ENCODE peak calls at places on chromosomes 13 and 19, in five cellular contexts. One of them, this sample, is unnamed.
A peak's percentile ranks its signal among the peaks of the same experiment; 100 is the strongest.

GRCh38 chr19:9967326-9967725 is 31.0 kb upstream of the OLFM2 start:
- DNase-seq in SK-N-SH: no peak
- DNase-seq in GM23338: no peak
- DNase-seq in hepatocyte: no peak
- DNase-seq in neural progenitor cell: no peak
- DNase-seq in this sample: no peak

GRCh38 chr19:7863157-7863970 is 10.8 kb downstream of the PRR36 start:
- DNase-seq in SK-N-SH: no peak
- DNase-seq in GM23338: peak; percentile 64
- DNase-seq in hepatocyte: no peak
- DNase-seq in neural progenitor cell: peak; percentile 73
- DNase-seq in this sample: no peak

GRCh38 chr13:43573361-43573740 is 213.4 kb downstream of the ENOX1 start:
- DNase-seq in SK-N-SH: no peak
- DNase-seq in GM23338: peak; percentile 31
- DNase-seq in hepatocyte: no peak
- DNase-seq in neural progenitor cell: no peak
- DNase-seq in this sample: no peak

GRCh38 chr19:3450796-3451411 is 29.4 kb downstream of the SMIM24 start:
- DNase-seq in SK-N-SH: no peak
- DNase-seq in GM23338: no peak
- DNase-seq in hepatocyte: peak; percentile 73
- DNase-seq in neural progenitor cell: no peak
- DNase-seq in this sample: peak; percentile 99

GRCh38 chr13:60016229-60016628 is 147.5 kb downstream of the DIAPH3 start:
- DNase-seq in SK-N-SH: no peak
- DNase-seq in GM23338: no peak
- DNase-seq in hepatocyte: no peak
- DNase-seq in neural progenitor cell: no peak
- DNase-seq in this sample: no peak

GRCh38 chr19:14425696-14426138 is 6.6 kb upstream of the DDX39A start:
- DNase-seq in SK-N-SH: no peak
- DNase-seq in GM23338: no peak
- DNase-seq in hepatocyte: no peak
- DNase-seq in neural progenitor cell: no peak
- DNase-seq in this sample: peak; percentile 75

GRCh38 chr13:99800951-99801350 is 170.6 kb downstream of the ZIC5 start:
- DNase-seq in SK-N-SH: no peak
- DNase-seq in GM23338: peak; percentile 60
- DNase-seq in hepatocyte: no peak
- DNase-seq in neural progenitor cell: peak; percentile 50
- DNase-seq in this sample: no peak

GRCh38 chr13:72246396-72246795 is 379.4 kb upstream of the DACH1 start:
- DNase-seq in SK-N-SH: no peak
- DNase-seq in GM23338: no peak
- DNase-seq in hepatocyte: no peak
- DNase-seq in neural progenitor cell: no peak
- DNase-seq in this sample: no peak

GRCh38 chr19:49400034-49400433 is 12.0 kb downstream of the KASH5 start:
- DNase-seq in SK-N-SH: no peak
- DNase-seq in GM23338: no peak
- DNase-seq in hepatocyte: no peak
- DNase-seq in neural progenitor cell: no peak
- DNase-seq in this sample: peak; percentile 48

GRCh38 chr13:44989941-44990340 is 603 bp downstream of the GPALPP1 start:
- DNase-seq in SK-N-SH: peak; percentile 22
- DNase-seq in GM23338: peak; percentile 22
- DNase-seq in hepatocyte: peak; percentile 14
- DNase-seq in neural progenitor cell: no peak
- DNase-seq in this sample: peak; percentile 55

GRCh38 chr13:44313674-44314073 is 60.0 kb upstream of the SERP2 start:
- DNase-seq in SK-N-SH: no peak
- DNase-seq in GM23338: no peak
- DNase-seq in hepatocyte: no peak
- DNase-seq in neural progenitor cell: no peak
- DNase-seq in this sample: peak; percentile 88

GRCh38 chr13:46472384-46472783 is 80.6 kb upstream of the LRCH1 start:
- DNase-seq in SK-N-SH: no peak
- DNase-seq in GM23338: no peak
- DNase-seq in hepatocyte: peak; percentile 30
- DNase-seq in neural progenitor cell: no peak
- DNase-seq in this sample: no peak

GRCh38 chr13:44870456-44870929 is 118.8 kb downstream of the NUFIP1 start:
- DNase-seq in SK-N-SH: no peak
- DNase-seq in GM23338: no peak
- DNase-seq in hepatocyte: no peak
- DNase-seq in neural progenitor cell: no peak
- DNase-seq in this sample: no peak

GRCh38 chr13:111337206-111337605 is 16.8 kb downstream of the TEX29 start:
- DNase-seq in SK-N-SH: no peak
- DNase-seq in GM23338: no peak
- DNase-seq in hepatocyte: peak; percentile 63
- DNase-seq in neural progenitor cell: no peak
- DNase-seq in this sample: peak; percentile 95

GRCh38 chr19:29188289-29188688 is 24.7 kb downstream of the UQCRFS1 start:
- DNase-seq in SK-N-SH: no peak
- DNase-seq in GM23338: no peak
- DNase-seq in hepatocyte: no peak
- DNase-seq in neural progenitor cell: no peak
- DNase-seq in this sample: no peak

GRCh38 chr13:100887729-100888151 is 213.1 kb upstream of the TMTC4 start:
- DNase-seq in SK-N-SH: no peak
- DNase-seq in GM23338: no peak
- DNase-seq in hepatocyte: peak; percentile 7
- DNase-seq in neural progenitor cell: no peak
- DNase-seq in this sample: peak; percentile 93

GRCh38 chr13:41554180-41554579 is 96.8 kb downstream of the RGCC start:
- DNase-seq in SK-N-SH: no peak
- DNase-seq in GM23338: no peak
- DNase-seq in hepatocyte: no peak
- DNase-seq in neural progenitor cell: no peak
- DNase-seq in this sample: no peak

GRCh38 chr13:91347996-91348905 is 764 bp downstream of the MIR17HG start:
- DNase-seq in SK-N-SH: no peak
- DNase-seq in GM23338: no peak
- DNase-seq in hepatocyte: peak; percentile 78
- DNase-seq in neural progenitor cell: peak; percentile 63
- DNase-seq in this sample: peak; percentile 79

GRCh38 chr19:8373867-8374813 is 10.2 kb downstream of the ANGPTL4 start:
- DNase-seq in SK-N-SH: peak; percentile 20
- DNase-seq in GM23338: no peak
- DNase-seq in hepatocyte: no peak
- DNase-seq in neural progenitor cell: no peak
- DNase-seq in this sample: no peak

GRCh38 chr19:47813995-47814328 is 7.8 kb upstream of the CRX start:
- DNase-seq in SK-N-SH: no peak
- DNase-seq in GM23338: no peak
- DNase-seq in hepatocyte: no peak
- DNase-seq in neural progenitor cell: no peak
- DNase-seq in this sample: no peak

GRCh38 chr13:102793583-102794355 is 5.0 kb downstream of the POGLUT2 start:
- DNase-seq in SK-N-SH: no peak
- DNase-seq in GM23338: peak; percentile 64
- DNase-seq in hepatocyte: no peak
- DNase-seq in neural progenitor cell: no peak
- DNase-seq in this sample: no peak

GRCh38 chr19:52991484-52991883 is 22.2 kb upstream of the ERVV-1 start:
- DNase-seq in SK-N-SH: no peak
- DNase-seq in GM23338: no peak
- DNase-seq in hepatocyte: no peak
- DNase-seq in neural progenitor cell: no peak
- DNase-seq in this sample: peak; percentile 86

GRCh38 chr13:107025991-107026390 is 458.1 kb upstream of the ARGLU1 start:
- DNase-seq in SK-N-SH: no peak
- DNase-seq in GM23338: no peak
- DNase-seq in hepatocyte: peak; percentile 49
- DNase-seq in neural progenitor cell: no peak
- DNase-seq in this sample: no peak

GRCh38 chr13:82356667-82357066 is 1525.6 kb downstream of the SLITRK1 start:
- DNase-seq in SK-N-SH: no peak
- DNase-seq in GM23338: peak; percentile 28
- DNase-seq in hepatocyte: no peak
- DNase-seq in neural progenitor cell: peak; percentile 4
- DNase-seq in this sample: peak; percentile 10

GRCh38 chr19:39996218-39996810 is 546 bp upstream of the ZNF546 start:
- DNase-seq in SK-N-SH: peak; percentile 62
- DNase-seq in GM23338: no peak
- DNase-seq in hepatocyte: peak; percentile 31
- DNase-seq in neural progenitor cell: no peak
- DNase-seq in this sample: peak; percentile 74

GRCh38 chr13:31195616-31196015 is 4.2 kb upstream of the B3GLCT start:
- DNase-seq in SK-N-SH: no peak
- DNase-seq in GM23338: no peak
- DNase-seq in hepatocyte: no peak
- DNase-seq in neural progenitor cell: no peak
- DNase-seq in this sample: peak; percentile 37
- TF ChIP-seq EZH2phosphoT487 in SK-N-SH: no peak
- TF ChIP-seq EZH2phosphoT487 in GM23338: no peak
- TF ChIP-seq EZH2phosphoT487 in hepatocyte: no peak
- TF ChIP-seq EZH2phosphoT487 in neural progenitor cell: no peak
- TF ChIP-seq EZH2phosphoT487 in this sample: no peak

GRCh38 chr13:98174321-98174720 is 2.7 kb downstream of the RNF113B start:
- DNase-seq in SK-N-SH: no peak
- DNase-seq in GM23338: no peak
- DNase-seq in hepatocyte: no peak
- DNase-seq in neural progenitor cell: no peak
- DNase-seq in this sample: no peak

GRCh38 chr13:98174995-98175394 is 2.1 kb downstream of the RNF113B start:
- DNase-seq in SK-N-SH: no peak
- DNase-seq in GM23338: no peak
- DNase-seq in hepatocyte: no peak
- DNase-seq in neural progenitor cell: no peak
- DNase-seq in this sample: peak; percentile 21

GRCh38 chr13:98171806-98172569 is 5.1 kb downstream of the RNF113B start:
- DNase-seq in SK-N-SH: peak; percentile 79
- DNase-seq in GM23338: no peak
- DNase-seq in hepatocyte: no peak
- DNase-seq in neural progenitor cell: peak; percentile 19
- DNase-seq in this sample: peak; percentile 78

GRCh38 chr13:98173431-98173921 is 3.6 kb downstream of the RNF113B start:
- DNase-seq in SK-N-SH: no peak
- DNase-seq in GM23338: peak; percentile 71
- DNase-seq in hepatocyte: peak; percentile 23
- DNase-seq in neural progenitor cell: peak; percentile 28
- DNase-seq in this sample: peak; percentile 93

DNA sequence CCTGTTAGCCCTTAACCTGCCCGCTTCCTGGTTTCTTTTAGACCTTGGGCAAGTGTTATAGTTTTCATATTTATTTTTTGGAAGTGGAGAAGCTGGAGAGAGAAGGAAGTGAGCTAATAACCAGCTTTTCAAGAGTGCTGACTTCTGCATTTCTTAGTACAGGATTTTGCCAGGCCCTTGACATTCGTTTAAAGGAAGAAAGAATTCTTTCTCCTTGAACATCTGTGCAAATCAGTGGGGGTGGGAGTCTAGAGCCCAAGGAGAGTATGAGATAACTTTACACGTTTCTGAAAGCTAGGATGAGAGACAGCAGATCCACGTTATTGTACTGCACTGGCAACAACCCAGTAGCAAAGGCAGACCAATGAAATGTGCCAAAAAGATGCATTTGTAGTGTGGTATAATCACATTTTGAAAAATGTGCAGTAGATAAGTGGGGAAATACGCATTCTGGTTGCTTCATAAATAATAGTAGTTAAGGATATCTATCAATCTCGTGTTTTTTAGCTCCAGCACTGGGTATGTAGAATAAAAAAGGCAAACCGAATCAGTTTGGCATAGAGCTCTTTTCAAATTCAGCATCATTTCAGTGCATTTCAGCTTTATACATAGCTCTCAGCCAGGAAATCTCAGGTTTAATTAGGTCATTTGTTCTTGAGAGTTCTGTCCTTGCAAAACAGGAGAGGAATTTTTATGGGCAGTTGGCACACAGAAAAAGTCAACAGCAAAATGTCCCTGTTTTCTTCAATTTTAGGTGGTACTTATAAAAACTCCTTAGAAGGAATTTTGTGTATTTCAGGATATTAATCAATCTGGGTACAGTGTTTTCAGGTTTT is 4.3 kb downstream of the RNF113B start:
- DNase-seq in SK-N-SH: peak; percentile 61
- DNase-seq in GM23338: no peak
- DNase-seq in hepatocyte: peak; percentile 17
- DNase-seq in neural progenitor cell: no peak
- DNase-seq in this sample: peak; percentile 61
- H2AFZ ChIP-seq in SK-N-SH: peak overlapping the region; percentile 41
- H2AFZ ChIP-seq in GM23338: no peak overlapping the region
- H2AFZ ChIP-seq in hepatocyte: no peak overlapping the region
- H2AFZ ChIP-seq in neural progenitor cell: no peak overlapping the region
- H2AFZ ChIP-seq in this sample: peak overlapping the region; percentile 8

DNA sequence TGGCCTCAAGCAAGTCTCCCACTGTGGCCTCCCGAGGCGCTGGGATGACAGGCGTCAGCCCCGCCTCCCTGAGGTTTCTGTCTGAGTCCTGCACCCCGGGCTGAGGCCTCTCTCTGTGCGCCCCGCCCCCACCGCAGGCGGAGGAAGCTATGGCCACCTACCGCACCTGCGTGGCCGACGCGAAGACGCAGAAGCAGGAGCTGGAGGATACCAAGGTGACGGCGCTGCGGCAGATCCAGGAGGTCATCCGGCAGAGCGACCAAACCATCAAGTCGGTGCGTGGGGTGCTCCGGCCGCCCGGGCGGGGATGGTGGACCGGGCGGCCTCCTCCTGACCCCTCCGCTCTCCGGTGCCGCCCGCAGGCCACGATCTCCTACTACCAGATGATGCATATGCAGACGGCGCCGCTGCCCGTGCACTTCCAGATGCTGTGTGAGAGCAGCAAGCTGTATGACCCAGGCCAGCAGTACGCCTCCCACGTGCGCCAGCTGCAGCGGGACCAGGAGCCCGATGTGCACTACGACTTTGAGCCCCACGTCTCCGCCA is 12.7 kb downstream of the ARHGAP45 start:
- DNase-seq in SK-N-SH: peak; percentile 89
- DNase-seq in GM23338: peak; percentile 61
- DNase-seq in hepatocyte: no peak
- DNase-seq in neural progenitor cell: no peak
- DNase-seq in this sample: no peak
- H4K20me1 ChIP-seq in SK-N-SH: no peaks in the 10 kb centered on the region
- H4K20me1 ChIP-seq in GM23338: no peaks in the 10 kb centered on the region
- H4K20me1 ChIP-seq in hepatocyte: no peaks in the 10 kb centered on the region
- H4K20me1 ChIP-seq in neural progenitor cell: peaks cover 23% of the 10 kb centered on the region
- H4K20me1 ChIP-seq in this sample: no peaks in the 10 kb centered on the region

GRCh38 chr13:113977976-113978375 is 4.1 kb upstream of the C13orf46 start:
- DNase-seq in SK-N-SH: no peak
- DNase-seq in GM23338: no peak
- DNase-seq in hepatocyte: no peak
- DNase-seq in neural progenitor cell: no peak
- DNase-seq in this sample: no peak

GRCh38 chr13:113979791-113980471 is 6.1 kb upstream of the C13orf46 start:
- DNase-seq in SK-N-SH: no peak
- DNase-seq in GM23338: no peak
- DNase-seq in hepatocyte: no peak
- DNase-seq in neural progenitor cell: no peak
- DNase-seq in this sample: no peak

GRCh38 chr13:113980489-113981064 is 6.7 kb upstream of the C13orf46 start:
- DNase-seq in SK-N-SH: no peak
- DNase-seq in GM23338: no peak
- DNase-seq in hepatocyte: no peak
- DNase-seq in neural progenitor cell: no peak
- DNase-seq in this sample: no peak

GRCh38 chr13:113976711-113977684 is 3.1 kb upstream of the C13orf46 start:
- DNase-seq in SK-N-SH: no peak
- DNase-seq in GM23338: no peak
- DNase-seq in hepatocyte: no peak
- DNase-seq in neural progenitor cell: no peak
- DNase-seq in this sample: peak; percentile 85

GRCh38 chr13:113978741-113979481 is 5.0 kb upstream of the C13orf46 start:
- DNase-seq in SK-N-SH: no peak
- DNase-seq in GM23338: no peak
- DNase-seq in hepatocyte: no peak
- DNase-seq in neural progenitor cell: no peak
- DNase-seq in this sample: no peak
- TF ChIP-seq EZH2phosphoT487 in SK-N-SH: no peak
- TF ChIP-seq EZH2phosphoT487 in GM23338: no peak
- TF ChIP-seq EZH2phosphoT487 in hepatocyte: no peak
- TF ChIP-seq EZH2phosphoT487 in neural progenitor cell: no peak
- TF ChIP-seq EZH2phosphoT487 in this sample: no peak